ENCODE peak calls at places on chromosomes 11 and 22, in four cellular contexts. H, D, G and E are unnamed samples.

GRCh38 chr11:105935791-105936190 is 86.2 kb downstream of the MSANTD4 start:
- DNase-seq in D (no peak), H (no peak), G (no peak), E (peak; percentile 78)

GRCh38 chr11:2293396-2294339 is 8.1 kb downstream of the C11orf21 start:
- DNase-seq in H (no peak), D (no peak), G (peak; percentile 44), E (no peak)

GRCh38 chr11:33040127-33040861 is 922 bp downstream of the TCP11L1 start:
- DNase-seq in H (no peak), G (peak; percentile 21), D (no peak), E (no peak)

GRCh38 chr11:128361451-128362020 is 225.8 kb downstream of the ETS1 start:
- DNase-seq in D (no peak), H (no peak), G (no peak), E (peak; percentile 87)

GRCh38 chr22:37782340-37783168 is 25.2 kb upstream of the GCAT start:
- DNase-seq in D (peak; percentile 63), H (no peak), G (peak; percentile 50), E (peak; percentile 29)

GRCh38 chr11:61472282-61472681 is 36.3 kb upstream of the LRRC10B start:
- DNase-seq in G (no peak), H (no peak), D (no peak), E (no peak)

GRCh38 chr11:106172389-106172991 is 95.0 kb downstream of the AASDHPPT start:
- DNase-seq in G (no peak), H (no peak), D (no peak), E (no peak)

GRCh38 chr11:1029686-1030085 is 6.8 kb downstream of the MUC6 start:
- DNase-seq in G (no peak), H (no peak), D (no peak), E (no peak)

GRCh38 chr11:67384851-67385366 is 6.9 kb upstream of the RAD9A start:
- DNase-seq in D (no peak), G (no peak), H (no peak), E (peak; percentile 42)

GRCh38 chr11:130103296-130103814 is 33.7 kb downstream of the APLP2 start:
- DNase-seq in G (peak; percentile 35), D (no peak), H (no peak), E (peak; percentile 75)

GRCh38 chr11:73524774-73525173 is 73.1 kb downstream of the FAM168A start:
- DNase-seq in D (no peak), G (no peak), H (no peak), E (no peak)

GRCh38 chr11:128579790-128580504 is 7.4 kb downstream of the ETS1 start:
- DNase-seq in G (no peak), H (no peak), D (no peak), E (no peak)

GRCh38 chr22:40123387-40123786 is 54.3 kb upstream of the TNRC6B start:
- DNase-seq in G (peak; percentile 43), D (no peak), H (no peak), E (no peak)

GRCh38 chr11:107232451-107232850 is 214.2 kb upstream of the GUCY1A2 start:
- DNase-seq in H (no peak), D (no peak), G (no peak), E (no peak)

GRCh38 chr11:116895053-116895757 is 57.8 kb upstream of the APOA1 start:
- DNase-seq in D (no peak), H (peak; percentile 38), G (peak; percentile 38), E (peak; percentile 34)

GRCh38 chr11:118841469-118842222 is 42.0 kb upstream of the CXCR5 start:
- DNase-seq in H (no peak), D (peak; percentile 49), G (no peak), E (no peak)

GRCh38 chr22:23835773-23836144 is 3.0 kb downstream of the DERL3 start:
- DNase-seq in D (no peak), H (no peak), G (no peak), E (no peak)

GRCh38 chr11:67354314-67355022 is 1.1 kb upstream of the POLD4 start:
- DNase-seq in H (no peak), D (peak; percentile 97), G (peak; percentile 92), E (peak; percentile 93)

GRCh38 chr22:28442264-28442950 is 237.2 kb downstream of the TTC28 start:
- DNase-seq in G (peak; percentile 83), H (peak; percentile 69), D (peak; percentile 74), E (peak; percentile 59)

GRCh38 chr22:37571258-37571991 is 8.5 kb downstream of the LGALS2 start:
- DNase-seq in H (no peak), D (no peak), G (no peak), E (no peak)

GRCh38 chr22:45254789-45255261 is 14.1 kb upstream of the KIAA0930 start:
- DNase-seq in H (no peak), D (no peak), G (no peak), E (no peak)

GRCh38 chr22:48346311-48346710 is 1481.4 kb downstream of the BRD1 start:
- DNase-seq in D (no peak), G (no peak), H (no peak), E (no peak)

GRCh38 chr11:62805044-62805892 is at the start of gene NXF1:
- DNase-seq in G (peak; percentile 97), D (peak; percentile 85), H (peak; percentile 96), E (peak; percentile 97)

DNA sequence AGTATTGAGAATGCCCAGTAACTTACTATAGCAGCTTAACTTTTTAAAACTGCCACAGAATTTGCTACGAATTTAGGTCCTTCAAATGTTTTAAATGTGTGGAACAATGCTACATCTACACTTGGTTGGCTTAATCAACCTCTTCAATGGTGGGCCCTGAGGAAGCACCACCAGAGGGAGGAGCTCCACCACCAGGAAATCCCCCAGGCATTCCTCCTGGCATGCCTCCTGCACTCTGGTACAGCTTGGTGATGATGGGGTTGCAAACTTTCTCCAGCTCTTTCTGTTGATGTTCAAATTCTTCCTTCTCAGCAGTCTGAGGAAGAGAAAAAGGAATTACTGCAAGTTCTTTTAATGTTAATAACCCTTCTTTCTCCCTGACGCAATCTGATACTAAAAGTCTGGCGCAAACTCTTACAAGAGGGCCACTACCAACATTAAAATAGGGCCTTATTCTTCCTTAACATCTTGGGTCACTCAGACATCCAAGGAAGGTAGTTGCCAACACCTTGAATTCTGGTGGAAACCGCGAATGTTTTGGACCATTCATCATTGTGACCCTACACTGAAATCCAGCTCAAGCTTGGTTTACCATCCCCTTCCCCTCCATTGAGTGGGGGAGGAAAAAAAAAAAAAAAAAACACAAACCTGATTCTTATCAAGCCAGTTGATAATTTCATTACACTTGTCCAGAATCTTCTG is 4.2 kb downstream of the HSPA8 start:
- DNase-seq in D (no peak), H (no peak), G (no peak), E (no peak)
- H3K36me3 ChIP-seq in D (peaks cover 18% of the 10 kb centered on the region), H (peaks cover 32% of the 10 kb centered on the region), G (peaks cover 65% of the 10 kb centered on the region), E (peaks cover 50% of the 10 kb centered on the region)

GRCh38 chr11:60363542-60364525 is 14.5 kb upstream of the MS4A7 start:
- DNase-seq in H (no peak), D (peak; percentile 58), G (peak; percentile 63), E (peak; percentile 67)
- TF ChIP-seq JUN in H (no peak), D (no peak), G (no peak), E (no peak)

DNA sequence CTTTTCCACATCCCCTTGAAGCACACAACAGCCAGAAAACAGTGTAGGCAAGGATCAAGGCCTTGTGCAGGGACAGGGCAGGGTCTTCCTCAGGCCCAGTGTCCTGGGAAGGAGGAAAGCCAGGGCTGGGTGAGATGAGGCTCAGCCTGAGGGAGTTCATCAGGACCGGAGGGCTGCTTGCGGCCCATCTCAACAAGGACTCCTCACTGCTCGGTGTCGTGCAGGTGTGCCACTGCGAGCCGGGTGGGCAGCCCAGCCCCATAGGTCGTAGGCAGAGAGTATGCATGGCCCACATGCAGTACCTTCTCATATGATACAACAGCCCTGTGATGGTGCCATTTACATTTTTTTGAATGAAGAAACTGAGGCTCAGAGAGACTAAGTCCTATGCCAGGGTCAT is 12.9 kb downstream of the SHISA8 start:
- DNase-seq in G (no peak), H (no peak), D (no peak), E (no peak)
- H3K36me3 ChIP-seq in G (peaks cover 87% of the 10 kb centered on the region), H (peaks cover 38% of the 10 kb centered on the region), D (peaks cover 45% of the 10 kb centered on the region), E (peaks cover 57% of the 10 kb centered on the region)

GRCh38 chr22:27057717-27058116 is 400.3 kb downstream of the MIAT start:
- DNase-seq in H (no peak), G (no peak), D (no peak), E (no peak)
- TF ChIP-seq JUN in H (no peak), G (no peak), D (no peak), E (no peak)

GRCh38 chr11:93730108-93731107 is 10.9 kb downstream of the TAF1D start:
- DNase-seq in D (no peak), G (no peak), H (no peak), E (no peak)

GRCh38 chr11:93732237-93732892 is 8.9 kb downstream of the TAF1D start:
- DNase-seq in H (no peak), G (no peak), D (no peak), E (no peak)

GRCh38 chr11:93728792-93729128 is 12.5 kb downstream of the TAF1D start:
- DNase-seq in G (no peak), H (no peak), D (no peak), E (no peak)

GRCh38 chr11:93727985-93728791 is 13.1 kb downstream of the TAF1D start:
- DNase-seq in G (no peak), H (no peak), D (no peak), E (no peak)

GRCh38 chr11:93729129-93729616 is 12.1 kb downstream of the TAF1D start:
- DNase-seq in G (no peak), D (no peak), H (no peak), E (no peak)
- H3K36me3 ChIP-seq in G (peaks cover 95% of the 10 kb centered on the region), D (no peaks in the 10 kb centered on the region), H (peaks cover 22% of the 10 kb centered on the region), E (peaks cover 21% of the 10 kb centered on the region)

GRCh38 chr22:29824677-29825076 is 13.4 kb downstream of the ASCC2 start:
- DNase-seq in H (no peak), D (no peak), G (no peak), E (no peak)

GRCh38 chr22:29831186-29831921 is 6.7 kb downstream of the ASCC2 start:
- DNase-seq in G (peak; percentile 16), D (no peak), H (no peak), E (no peak)

GRCh38 chr22:29825578-29825977 is 12.5 kb downstream of the ASCC2 start:
- DNase-seq in G (no peak), H (no peak), D (no peak), E (no peak)

GRCh38 chr22:29830585-29830984 is 7.5 kb downstream of the ASCC2 start:
- DNase-seq in G (no peak), D (no peak), H (no peak), E (no peak)

GRCh38 chr22:29827091-29827490 is 11.0 kb downstream of the ASCC2 start:
- DNase-seq in H (no peak), G (peak; percentile 15), D (no peak), E (no peak)
- TF ChIP-seq JUN in H (no peak), G (no peak), D (no peak), E (no peak)